ENCODE peak calls at places on chromosome 16, in four cellular contexts. H is prostate gland, A is NCI-H2171 treated with DMSO at 0.1 percent for 48 hours, X is neural progenitor cell. D is an unnamed sample.

GRCh38 chr16:58654456-58655214 is 25.0 kb upstream of the CNOT1 start:
- DNase-seq in H (no peak), X (no peak), A (no peak), D (no peak)

GRCh38 chr16:78929798-78930197 is 670.7 kb downstream of the MAF start:
- DNase-seq in H (no peak), X (no peak), A (no peak), D (no peak)

GRCh38 chr16:74226361-74226979 is 70.1 kb upstream of the PSMD7 start:
- DNase-seq in H (no peak), A (peak), X (peak), D (no peak)

GRCh38 chr16:80369559-80369958 is 171.2 kb upstream of the DYNLRB2 start:
- DNase-seq in A (no peak), X (peak), H (peak), D (no peak)

GRCh38 chr16:23434380-23434779 is 18.6 kb downstream of the COG7 start:
- DNase-seq in A (peak), X (peak), H (peak), D (no peak)

GRCh38 chr16:67516296-67517177 is 12.1 kb upstream of the RIPOR1 start:
- DNase-seq in A (no peak), X (no peak), H (no peak), D (no peak)

GRCh38 chr16:84983308-84983707 is 28.0 kb downstream of the ZDHHC7 start:
- DNase-seq in H (no peak), A (no peak), X (no peak), D (no peak)

GRCh38 chr16:3070608-3071111 is 5.2 kb downstream of the IL32 start:
- DNase-seq in A (no peak), H (no peak), X (no peak), D (no peak)

GRCh38 chr16:27977966-27978365 is 85.5 kb downstream of the GSG1L start:
- DNase-seq in X (no peak), H (no peak), A (no peak), D (no peak)

GRCh38 chr16:70267516-70267915 is 15.8 kb upstream of the EXOSC6 start:
- DNase-seq in H (no peak), X (peak), A (peak), D (peak)

GRCh38 chr16:11914210-11914758 is 1.5 kb downstream of the GSPT1 start:
- DNase-seq in A (no peak), H (no peak), X (no peak), D (no peak)

GRCh38 chr16:31404353-31405064 is 11.4 kb downstream of the ITGAD start:
- DNase-seq in A (no peak), X (no peak), H (no peak), D (no peak)

GRCh38 chr16:56970934-56971767 is 9.4 kb downstream of the CETP start:
- DNase-seq in H (no peak), A (no peak), X (no peak), D (no peak)

GRCh38 chr16:59148756-59149155 is 414.6 kb upstream of the GOT2 start:
- DNase-seq in X (no peak), H (no peak), A (no peak), D (no peak)

GRCh38 chr16:85083051-85083639 is 29.1 kb downstream of the CIBAR2 start:
- DNase-seq in X (peak), A (no peak), H (no peak), D (no peak)

D was measured in thyroid gland.